ENCODE peak calls at places on chromosomes 4 and X, in nine cellular contexts. One of them, this sample, is unnamed. For H3K4me1, the result is how much of the 10 kb centered on the place peaks cover.

GRCh38 chrX:149129767-149130166 is 375.3 kb downstream of the IDS start:
- DNase-seq in HCT116: no peak
- DNase-seq in GM23338: no peak
- DNase-seq in MM.1S: no peak
- DNase-seq in GM23248: no peak
- DNase-seq in SK-N-SH: no peak
- DNase-seq in hepatocyte: no peak
- DNase-seq in neural progenitor cell: no peak
- DNase-seq in PC-3: no peak
- DNase-seq in this sample: no peak

GRCh38 chrX:20265726-20266681 is 705 bp downstream of the RPS6KA3 start:
- DNase-seq in neural progenitor cell: peak
- DNase-seq in hepatocyte: peak
- DNase-seq in GM23338: peak
- DNase-seq in SK-N-SH: peak
- DNase-seq in HCT116: no peak
- DNase-seq in MM.1S: peak
- DNase-seq in PC-3: peak
- DNase-seq in GM23248: peak
- DNase-seq in this sample: peak

GRCh38 chr4:173763374-173763773 is 233.3 kb upstream of the HAND2 start:
- DNase-seq in GM23338: no peak
- DNase-seq in SK-N-SH: no peak
- DNase-seq in HCT116: no peak
- DNase-seq in hepatocyte: no peak
- DNase-seq in GM23248: no peak
- DNase-seq in MM.1S: no peak
- DNase-seq in neural progenitor cell: no peak
- DNase-seq in PC-3: no peak
- DNase-seq in this sample: no peak

GRCh38 chr4:54255881-54256280 is 26.8 kb downstream of the PDGFRA start:
- DNase-seq in neural progenitor cell: no peak
- DNase-seq in hepatocyte: no peak
- DNase-seq in MM.1S: no peak
- DNase-seq in SK-N-SH: no peak
- DNase-seq in GM23338: no peak
- DNase-seq in PC-3: peak
- DNase-seq in HCT116: no peak
- DNase-seq in GM23248: peak
- DNase-seq in this sample: no peak

GRCh38 chr4:111231281-111231680 is 608.4 kb upstream of the PITX2 start:
- DNase-seq in hepatocyte: no peak
- DNase-seq in MM.1S: no peak
- DNase-seq in neural progenitor cell: no peak
- DNase-seq in SK-N-SH: no peak
- DNase-seq in HCT116: no peak
- DNase-seq in GM23248: no peak
- DNase-seq in GM23338: no peak
- DNase-seq in PC-3: no peak
- DNase-seq in this sample: no peak

GRCh38 chrX:149371984-149372383 is 133.1 kb downstream of the IDS start:
- DNase-seq in hepatocyte: no peak
- DNase-seq in GM23248: no peak
- DNase-seq in PC-3: no peak
- DNase-seq in SK-N-SH: no peak
- DNase-seq in MM.1S: no peak
- DNase-seq in GM23338: no peak
- DNase-seq in HCT116: no peak
- DNase-seq in neural progenitor cell: no peak
- DNase-seq in this sample: no peak

GRCh38 chrX:47483310-47484268 is 567 bp upstream of the ZNF41 start:
- DNase-seq in HCT116: no peak
- DNase-seq in MM.1S: no peak
- DNase-seq in GM23338: peak
- DNase-seq in GM23248: peak
- DNase-seq in neural progenitor cell: peak
- DNase-seq in PC-3: peak
- DNase-seq in SK-N-SH: peak
- DNase-seq in hepatocyte: peak
- DNase-seq in this sample: no peak

GRCh38 chrX:129983575-129984131 is 1.2 kb downstream of the BCORL1 start:
- DNase-seq in neural progenitor cell: peak
- DNase-seq in GM23338: peak
- DNase-seq in GM23248: peak
- DNase-seq in PC-3: no peak
- DNase-seq in SK-N-SH: peak
- DNase-seq in MM.1S: no peak
- DNase-seq in hepatocyte: no peak
- DNase-seq in HCT116: no peak
- DNase-seq in this sample: no peak

GRCh38 chrX:68511255-68511654 is 12.4 kb downstream of the YIPF6 start:
- DNase-seq in PC-3: peak
- DNase-seq in neural progenitor cell: peak
- DNase-seq in SK-N-SH: peak
- DNase-seq in GM23338: peak
- DNase-seq in HCT116: no peak
- DNase-seq in MM.1S: peak
- DNase-seq in GM23248: peak
- DNase-seq in hepatocyte: peak
- DNase-seq in this sample: peak

GRCh38 chr4:119592708-119593298 is 35.8 kb downstream of the PDE5A start:
- DNase-seq in GM23248: no peak
- DNase-seq in GM23338: no peak
- DNase-seq in PC-3: no peak
- DNase-seq in MM.1S: no peak
- DNase-seq in neural progenitor cell: no peak
- DNase-seq in HCT116: no peak
- DNase-seq in hepatocyte: no peak
- DNase-seq in SK-N-SH: no peak
- DNase-seq in this sample: no peak

GRCh38 chrX:48648299-48648698 is 35.3 kb upstream of the WAS start:
- DNase-seq in HCT116: no peak
- DNase-seq in MM.1S: peak
- DNase-seq in GM23248: peak
- DNase-seq in PC-3: peak
- DNase-seq in neural progenitor cell: peak
- DNase-seq in hepatocyte: peak
- DNase-seq in SK-N-SH: peak
- DNase-seq in GM23338: peak
- DNase-seq in this sample: peak

GRCh38 chr4:140005699-140006098 is 148.3 kb downstream of the MAML3 start:
- DNase-seq in GM23248: no peak
- DNase-seq in SK-N-SH: peak
- DNase-seq in MM.1S: no peak
- DNase-seq in HCT116: no peak
- DNase-seq in GM23338: no peak
- DNase-seq in hepatocyte: no peak
- DNase-seq in PC-3: peak
- DNase-seq in neural progenitor cell: no peak
- DNase-seq in this sample: no peak

GRCh38 chrX:18471296-18471695 is 45.9 kb downstream of the CDKL5 start:
- DNase-seq in GM23338: no peak
- DNase-seq in hepatocyte: no peak
- DNase-seq in HCT116: no peak
- DNase-seq in neural progenitor cell: no peak
- DNase-seq in SK-N-SH: no peak
- DNase-seq in PC-3: no peak
- DNase-seq in MM.1S: no peak
- DNase-seq in GM23248: no peak
- DNase-seq in this sample: no peak

GRCh38 chr4:70671091-70671490 is 4.8 kb upstream of the JCHAIN start:
- DNase-seq in GM23248: no peak
- DNase-seq in PC-3: no peak
- DNase-seq in neural progenitor cell: no peak
- DNase-seq in MM.1S: no peak
- DNase-seq in hepatocyte: no peak
- DNase-seq in SK-N-SH: no peak
- DNase-seq in GM23338: no peak
- DNase-seq in HCT116: no peak
- DNase-seq in this sample: no peak

GRCh38 chr4:82984459-82984858 is 26.2 kb downstream of the LIN54 start:
- DNase-seq in SK-N-SH: no peak
- DNase-seq in GM23248: peak
- DNase-seq in PC-3: peak
- DNase-seq in HCT116: peak
- DNase-seq in hepatocyte: no peak
- DNase-seq in MM.1S: no peak
- DNase-seq in GM23338: peak
- DNase-seq in neural progenitor cell: no peak
- DNase-seq in this sample: no peak

GRCh38 chrX:155577682-155578081 is 35.1 kb downstream of the TMLHE start:
- DNase-seq in GM23248: no peak
- DNase-seq in HCT116: no peak
- DNase-seq in PC-3: no peak
- DNase-seq in hepatocyte: no peak
- DNase-seq in SK-N-SH: no peak
- DNase-seq in MM.1S: peak
- DNase-seq in GM23338: peak
- DNase-seq in neural progenitor cell: no peak
- DNase-seq in this sample: no peak

GRCh38 chrX:9765737-9766098 is at the start of gene GPR143:
- DNase-seq in SK-N-SH: no peak
- DNase-seq in MM.1S: no peak
- DNase-seq in GM23248: no peak
- DNase-seq in PC-3: no peak
- DNase-seq in GM23338: peak
- DNase-seq in HCT116: no peak
- DNase-seq in neural progenitor cell: peak
- DNase-seq in hepatocyte: no peak
- DNase-seq in this sample: no peak

GRCh38 chr4:122731676-122732075 is 828 bp upstream of the BBS12 start:
- DNase-seq in hepatocyte: no peak
- DNase-seq in HCT116: no peak
- DNase-seq in GM23248: no peak
- DNase-seq in GM23338: no peak
- DNase-seq in MM.1S: no peak
- DNase-seq in SK-N-SH: no peak
- DNase-seq in neural progenitor cell: no peak
- DNase-seq in PC-3: no peak
- DNase-seq in this sample: no peak
- H3K4me3 ChIP-seq in hepatocyte: no peak
- H3K4me3 ChIP-seq in HCT116: peak
- H3K4me3 ChIP-seq in GM23248: peak
- H3K4me3 ChIP-seq in GM23338: peak
- H3K4me3 ChIP-seq in MM.1S: no peak
- H3K4me3 ChIP-seq in SK-N-SH: peak
- H3K4me3 ChIP-seq in neural progenitor cell: peak
- H3K4me3 ChIP-seq in PC-3: peak
- H3K4me3 ChIP-seq in this sample: peak

GRCh38 chr4:35608205-35608604 is 636.1 kb downstream of the ARAP2 start:
- DNase-seq in GM23248: no peak
- DNase-seq in GM23338: no peak
- DNase-seq in MM.1S: no peak
- DNase-seq in SK-N-SH: no peak
- DNase-seq in HCT116: no peak
- DNase-seq in PC-3: no peak
- DNase-seq in hepatocyte: no peak
- DNase-seq in neural progenitor cell: no peak
- DNase-seq in this sample: no peak

GRCh38 chr4:35604724-35605123 is 639.6 kb downstream of the ARAP2 start:
- DNase-seq in hepatocyte: no peak
- DNase-seq in GM23248: no peak
- DNase-seq in MM.1S: peak
- DNase-seq in HCT116: no peak
- DNase-seq in GM23338: no peak
- DNase-seq in SK-N-SH: no peak
- DNase-seq in neural progenitor cell: no peak
- DNase-seq in PC-3: no peak
- DNase-seq in this sample: no peak

GRCh38 chr4:35604252-35604651 is 640.1 kb downstream of the ARAP2 start:
- DNase-seq in MM.1S: no peak
- DNase-seq in hepatocyte: no peak
- DNase-seq in SK-N-SH: no peak
- DNase-seq in GM23338: no peak
- DNase-seq in PC-3: no peak
- DNase-seq in GM23248: no peak
- DNase-seq in HCT116: no peak
- DNase-seq in neural progenitor cell: no peak
- DNase-seq in this sample: no peak
- TF ChIP-seq EZH2phosphoT487 in MM.1S: no peak
- TF ChIP-seq EZH2phosphoT487 in hepatocyte: no peak
- TF ChIP-seq EZH2phosphoT487 in SK-N-SH: no peak
- TF ChIP-seq EZH2phosphoT487 in GM23338: no peak
- TF ChIP-seq EZH2phosphoT487 in PC-3: no peak
- TF ChIP-seq EZH2phosphoT487 in GM23248: no peak
- TF ChIP-seq EZH2phosphoT487 in HCT116: no peak
- TF ChIP-seq EZH2phosphoT487 in neural progenitor cell: no peak
- TF ChIP-seq EZH2phosphoT487 in this sample: no peak

DNA sequence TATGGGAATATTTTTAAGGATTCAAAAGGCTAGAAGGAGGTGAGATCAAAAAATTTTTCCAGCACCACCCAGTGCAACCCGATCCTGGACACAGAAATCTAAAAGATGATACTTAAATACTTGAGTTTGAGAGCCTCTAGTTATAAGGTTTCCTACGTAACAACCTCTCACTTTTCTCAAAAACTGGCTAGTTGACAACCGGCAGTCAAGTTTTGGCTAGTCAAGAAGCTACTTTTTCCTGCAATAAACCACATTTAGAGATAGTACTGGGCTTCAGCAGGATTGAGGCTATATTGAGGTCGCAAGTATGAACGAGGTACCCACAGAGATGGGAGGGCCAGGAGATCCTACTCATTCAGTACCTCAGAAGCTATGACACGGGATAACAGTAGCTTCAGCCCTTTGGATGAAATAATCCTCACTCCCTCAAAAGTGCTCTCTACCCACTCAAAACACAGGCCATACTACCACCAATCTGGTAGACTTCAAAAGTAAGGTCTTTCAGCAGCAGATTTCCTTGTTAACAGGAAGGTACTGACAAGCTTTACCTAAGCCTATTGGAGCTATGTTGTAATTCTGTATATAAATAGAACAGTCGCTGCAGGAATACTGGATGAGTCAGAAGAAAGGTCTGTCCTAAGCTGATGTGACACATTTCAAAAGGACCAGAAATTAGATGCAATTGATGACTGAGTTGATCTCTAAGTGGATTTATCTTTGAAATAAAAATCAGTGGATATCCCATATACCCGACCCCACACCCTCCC is 1.5 kb upstream of the TSPAN5 start:
- DNase-seq in HCT116: no peak
- DNase-seq in neural progenitor cell: no peak
- DNase-seq in hepatocyte: peak
- DNase-seq in GM23248: peak
- DNase-seq in PC-3: peak
- DNase-seq in SK-N-SH: no peak
- DNase-seq in MM.1S: no peak
- DNase-seq in GM23338: no peak
- DNase-seq in this sample: no peak
- H3K4me1 ChIP-seq in HCT116: half or more
- H3K4me1 ChIP-seq in neural progenitor cell: half or more
- H3K4me1 ChIP-seq in hepatocyte: under half
- H3K4me1 ChIP-seq in GM23248: under half
- H3K4me1 ChIP-seq in PC-3: half or more
- H3K4me1 ChIP-seq in SK-N-SH: under half
- H3K4me1 ChIP-seq in MM.1S: under half
- H3K4me1 ChIP-seq in GM23338: half or more
- H3K4me1 ChIP-seq in this sample: under half

DNA sequence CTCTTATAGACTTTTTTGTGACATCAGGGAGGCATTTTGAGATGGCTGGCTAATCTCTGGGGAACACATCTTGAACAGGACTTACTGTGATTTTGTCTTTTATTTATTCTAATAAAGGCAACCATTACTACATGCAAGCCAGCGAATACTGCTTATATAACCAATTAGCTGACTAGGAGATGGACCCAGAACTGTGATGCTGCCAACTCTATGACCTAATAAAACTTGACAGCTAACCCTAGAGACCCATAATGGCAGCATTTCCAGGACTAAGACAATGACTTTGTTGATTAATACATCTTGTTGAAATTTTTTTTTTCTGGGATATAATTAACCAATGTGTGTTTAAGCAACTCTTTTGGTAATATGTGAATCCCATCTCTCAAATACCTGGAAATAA is 584.6 kb downstream of the PRR32 start:
- DNase-seq in PC-3: no peak
- DNase-seq in neural progenitor cell: no peak
- DNase-seq in SK-N-SH: no peak
- DNase-seq in GM23248: no peak
- DNase-seq in GM23338: no peak
- DNase-seq in HCT116: no peak
- DNase-seq in MM.1S: no peak
- DNase-seq in hepatocyte: no peak
- DNase-seq in this sample: no peak
- H3K4me3 ChIP-seq in PC-3: no peak
- H3K4me3 ChIP-seq in neural progenitor cell: no peak
- H3K4me3 ChIP-seq in SK-N-SH: no peak
- H3K4me3 ChIP-seq in GM23248: no peak
- H3K4me3 ChIP-seq in GM23338: no peak
- H3K4me3 ChIP-seq in HCT116: no peak
- H3K4me3 ChIP-seq in MM.1S: no peak
- H3K4me3 ChIP-seq in hepatocyte: no peak
- H3K4me3 ChIP-seq in this sample: no peak